ENCODE peak calls at places on chromosome 5, in six cellular contexts. T is astrocyte of the spinal cord, G is esophagus squamous epithelium, C is WERI-Rb-1, U is transverse colon, S is Peyer's patch. O is an unnamed sample.

GRCh38 chr5:107263387-107264003 is 407.2 kb downstream of the EFNA5 start:
- DNase-seq in G (no peak), S (no peak), C (no peak), U (no peak), T (no peak), O (no peak)

GRCh38 chr5:132103969-132104391 is 30.4 kb downstream of the CSF2 start:
- DNase-seq in C (no peak), G (no peak), S (peak), U (no peak), T (no peak), O (no peak)

GRCh38 chr5:79020861-79021561 is 35.9 kb upstream of the ARSB start:
- DNase-seq in G (no peak), T (peak), U (peak), C (peak), S (no peak), O (peak)

GRCh38 chr5:78795757-78796156 is 147.2 kb upstream of the LHFPL2 start:
- DNase-seq in U (no peak), S (no peak), C (no peak), T (peak), G (no peak), O (no peak)

GRCh38 chr5:150703767-150704166 is 2.9 kb upstream of the RBM22 start:
- DNase-seq in S (no peak), C (no peak), T (no peak), G (no peak), U (no peak), O (no peak)

GRCh38 chr5:154646841-154647759 is 108.1 kb upstream of the LARP1 start:
- DNase-seq in C (peak), S (peak), T (peak), U (peak), G (no peak), O (peak)

GRCh38 chr5:535781-536698 is 11.8 kb upstream of the SLC9A3 start:
- DNase-seq in T (no peak), S (no peak), G (no peak), C (no peak), U (no peak), O (peak)

GRCh38 chr5:176779537-176779936 is 30.8 kb upstream of the UNC5A start:
- DNase-seq in C (no peak), S (no peak), U (no peak), G (no peak), T (no peak), O (no peak)

GRCh38 chr5:174825587-174825986 is 101.2 kb downstream of the MSX2 start:
- DNase-seq in T (peak), S (no peak), U (no peak), G (no peak), C (no peak), O (no peak)

GRCh38 chr5:41071975-41072374 is 833 bp upstream of the MROH2B start:
- DNase-seq in U (no peak), S (no peak), G (no peak), C (no peak), T (peak), O (no peak)

GRCh38 chr5:61575103-61575502 is 243.0 kb downstream of the ZSWIM6 start:
- DNase-seq in G (no peak), C (peak), U (no peak), T (peak), S (no peak), O (no peak)

GRCh38 chr5:111461934-111462333 is 50.4 kb downstream of the STARD4 start:
- DNase-seq in S (no peak), C (no peak), G (no peak), U (no peak), T (no peak), O (no peak)

GRCh38 chr5:174794941-174795672 is 70.7 kb downstream of the MSX2 start:
- DNase-seq in U (no peak), G (no peak), C (no peak), S (no peak), T (peak), O (no peak)

GRCh38 chr5:143004361-143004802 is 234.2 kb downstream of the ARHGAP26 start:
- DNase-seq in T (no peak), U (no peak), G (no peak), C (no peak), S (no peak), O (no peak)

GRCh38 chr5:97042981-97043380 is 99.4 kb downstream of the LIX1 start:
- DNase-seq in G (no peak), U (no peak), S (no peak), C (no peak), T (no peak), O (no peak)

GRCh38 chr5:169256191-169256590 is 44.7 kb downstream of the SLIT3 start:
- DNase-seq in C (no peak), U (no peak), T (no peak), G (no peak), S (no peak), O (no peak)

GRCh38 chr5:99600952-99601351 is 672.1 kb upstream of the CHD1 start:
- DNase-seq in C (no peak), S (no peak), G (no peak), T (peak), U (no peak), O (no peak)

GRCh38 chr5:11777096-11777495 is 127.2 kb downstream of the CTNND2 start:
- DNase-seq in T (no peak), G (no peak), C (no peak), S (no peak), U (no peak), O (no peak)

GRCh38 chr5:51958473-51958872 is 575.2 kb downstream of the ISL1 start:
- DNase-seq in S (no peak), U (no peak), T (no peak), G (no peak), C (no peak), O (no peak)

GRCh38 chr5:51961154-51961562 is 577.9 kb downstream of the ISL1 start:
- DNase-seq in C (no peak), T (no peak), S (no peak), U (no peak), G (no peak), O (no peak)

DNA sequence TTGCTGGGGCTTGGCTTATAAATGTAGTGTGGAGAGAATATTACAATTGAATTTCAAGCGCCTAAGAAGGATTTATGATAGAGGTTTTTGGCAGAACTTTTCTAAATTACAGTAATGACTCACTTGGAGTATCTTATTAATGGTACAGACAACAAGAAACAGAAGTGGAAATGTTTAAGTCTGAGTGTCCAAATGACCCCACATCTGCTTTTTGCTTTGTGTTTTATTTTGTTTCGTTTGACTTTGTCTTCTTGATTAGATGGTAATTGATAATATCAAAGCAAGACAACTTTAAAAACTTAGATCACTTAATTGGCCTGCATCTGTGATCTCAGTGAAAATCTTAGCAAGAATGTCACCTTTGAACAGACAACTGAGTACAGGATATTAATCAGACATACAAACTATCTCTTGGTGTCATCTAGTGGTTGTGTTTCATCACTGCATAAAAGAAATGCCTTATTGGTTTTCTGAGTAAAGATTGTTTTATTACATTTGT is 577.4 kb downstream of the ISL1 start:
- DNase-seq in G (no peak), T (no peak), S (no peak), U (no peak), C (no peak), O (no peak)
- TF ChIP-seq CTCF in G (no peak), T (peak), S (peak), U (peak), C (no peak), O (peak)

GRCh38 chr5:54234304-54234938 is 76.0 kb downstream of the ARL15 start:
- DNase-seq in U (no peak), T (peak), G (no peak), C (no peak), S (no peak), O (no peak)
- TF ChIP-seq CTCF in U (peak), T (peak), G (no peak), C (no peak), S (peak), O (peak)

GRCh38 chr5:35815089-35815936 is 41.4 kb upstream of the IL7R start:
- DNase-seq in U (no peak), G (no peak), S (no peak), C (peak), T (peak), O (no peak)
- TF ChIP-seq CTCF in U (no peak), G (no peak), S (peak), C (peak), T (peak), O (peak)

GRCh38 chr5:73740274-73740790 is 114.3 kb downstream of the ARHGEF28 start:
- DNase-seq in C (no peak), G (no peak), U (no peak), S (no peak), T (no peak), O (no peak)
- TF ChIP-seq CTCF in C (no peak), G (no peak), U (no peak), S (no peak), T (no peak), O (no peak)

GRCh38 chr5:180591249-180591887 is at the start of gene SCGB3A1:
- DNase-seq in U (no peak), G (no peak), C (no peak), T (no peak), S (no peak), O (no peak)

GRCh38 chr5:180590543-180591248 is 603 bp downstream of the SCGB3A1 start:
- DNase-seq in T (no peak), G (no peak), S (no peak), U (no peak), C (no peak), O (peak)

GRCh38 chr5:180589771-180590542 is 1.3 kb downstream of the SCGB3A1 start:
- DNase-seq in U (no peak), C (no peak), T (no peak), S (no peak), G (no peak), O (peak)

GRCh38 chr5:180583738-180584137 is 7.6 kb downstream of the SCGB3A1 start:
- DNase-seq in S (no peak), G (no peak), T (no peak), C (no peak), U (no peak), O (no peak)

DNA sequence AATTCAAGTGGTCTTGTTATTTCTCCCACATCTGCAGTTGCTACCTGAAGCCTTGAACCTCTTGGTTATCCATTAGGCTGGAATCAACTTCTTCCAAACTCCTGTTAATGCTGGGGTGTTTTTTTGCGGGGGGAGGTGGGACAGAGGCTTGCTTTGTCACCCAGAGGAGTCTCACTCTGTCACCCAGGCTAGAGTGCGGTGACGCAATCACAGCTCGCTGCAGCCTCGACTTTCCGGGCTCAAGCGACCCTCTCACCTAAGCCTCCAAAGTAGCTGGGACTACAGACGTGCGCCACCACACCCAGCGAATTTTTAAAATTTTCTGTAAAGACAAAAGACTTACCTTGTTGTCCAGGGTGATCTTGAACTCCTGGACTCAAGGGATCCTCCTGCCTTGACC is 4.4 kb downstream of the SCGB3A1 start:
- DNase-seq in U (no peak), G (no peak), T (no peak), C (no peak), S (no peak), O (no peak)
- TF ChIP-seq CTCF in U (no peak), G (no peak), T (no peak), C (no peak), S (no peak), O (no peak)